ENCODE peak calls at places on chromosomes 4 and X, in seven cellular contexts. F is A549, R is right lobe of liver, T is ovary, E is esophagus squamous epithelium, I is IMR-90, W is thyroid gland. A is an unnamed sample.

GRCh38 chr4:158676076-158676475 is 4.0 kb downstream of the ETFDH start:
- DNase-seq in E (no peak), F (no peak), I (no peak), T (no peak), W (no peak), R (no peak), A (no peak)

GRCh38 chrX:136251042-136251991 is at the start of gene MAP7D3:
- DNase-seq in T (peak; percentile 70), W (peak; percentile 65), R (peak; percentile 68), I (peak; percentile 33), F (peak; percentile 69), E (no peak), A (peak; percentile 18)

GRCh38 chrX:133654801-133655200 is 239.5 kb upstream of the GPC4 start:
- DNase-seq in W (no peak), T (no peak), E (no peak), I (peak; percentile 19), R (no peak), F (no peak), A (no peak)

GRCh38 chrX:13607996-13608365 is 38.6 kb downstream of the EGFL6 start:
- DNase-seq in I (no peak), E (no peak), T (no peak), W (no peak), F (no peak), R (no peak), A (no peak)

GRCh38 chrX:118536687-118537461 is 41.3 kb downstream of the DOCK11 start:
- DNase-seq in R (no peak), F (peak; percentile 31), T (no peak), W (peak; percentile 46), I (peak; percentile 33), E (no peak), A (no peak)

GRCh38 chr4:47530801-47531200 is 45.7 kb downstream of the ATP10D start:
- DNase-seq in F (no peak), I (no peak), W (no peak), R (no peak), T (no peak), E (no peak), A (no peak)

GRCh38 chr4:23888421-23889319 is 1.2 kb downstream of the PPARGC1A start:
- DNase-seq in E (no peak), R (peak; percentile 72), I (peak; percentile 52), T (no peak), W (peak; percentile 57), F (no peak), A (no peak)

GRCh38 chrX:108731144-108731543 is 5.2 kb downstream of the IRS4 start:
- DNase-seq in I (no peak), E (no peak), W (peak; percentile 30), R (no peak), F (no peak), T (no peak), A (no peak)

GRCh38 chrX:118652717-118653116 is 74.7 kb upstream of the IL13RA1 start:
- DNase-seq in E (no peak), F (no peak), T (no peak), R (no peak), I (peak; percentile 58), W (no peak), A (peak; percentile 39)

GRCh38 chr4:94426783-94427182 is 25.0 kb upstream of the PDLIM5 start:
- DNase-seq in E (no peak), T (no peak), F (peak; percentile 17), I (no peak), R (no peak), W (no peak), A (no peak)

GRCh38 chrX:113892401-113892800 is 691.5 kb upstream of the HTR2C start:
- DNase-seq in F (no peak), E (no peak), R (no peak), T (no peak), I (no peak), W (no peak), A (no peak)

GRCh38 chr4:176767183-176767582 is 25.5 kb downstream of the VEGFC start:
- DNase-seq in R (no peak), I (peak; percentile 33), W (no peak), F (no peak), T (no peak), E (no peak), A (no peak)

GRCh38 chrX:106415276-106415895 is 196.4 kb upstream of the RADX start:
- DNase-seq in R (no peak), I (peak; percentile 13), F (peak; percentile 22), W (no peak), T (no peak), E (no peak), A (no peak)

GRCh38 chrX:153474718-153475117 is 4.3 kb upstream of the HAUS7 start:
- DNase-seq in I (peak; percentile 46), E (no peak), F (no peak), R (peak; percentile 52), W (peak; percentile 63), T (peak; percentile 84), A (peak; percentile 23)

GRCh38 chr4:6781561-6781960 is 966 bp upstream of the KIAA0232 start:
- DNase-seq in F (no peak), W (no peak), I (no peak), E (no peak), T (no peak), R (peak; percentile 42), A (no peak)

GRCh38 chr4:6781113-6781512 is 1.4 kb upstream of the KIAA0232 start:
- DNase-seq in W (peak; percentile 68), I (no peak), R (peak; percentile 43), T (no peak), F (no peak), E (no peak), A (peak; percentile 79)

GRCh38 chr4:6783111-6783981 is 819 bp downstream of the KIAA0232 start:
- DNase-seq in E (no peak), W (peak; percentile 90), R (peak; percentile 96), T (peak; percentile 93), I (peak; percentile 79), F (peak; percentile 78), A (peak; percentile 91)

GRCh38 chr4:6782846-6783110 is 251 bp downstream of the KIAA0232 start:
- DNase-seq in I (no peak), T (no peak), R (no peak), F (no peak), E (no peak), W (no peak), A (no peak)

DNA sequence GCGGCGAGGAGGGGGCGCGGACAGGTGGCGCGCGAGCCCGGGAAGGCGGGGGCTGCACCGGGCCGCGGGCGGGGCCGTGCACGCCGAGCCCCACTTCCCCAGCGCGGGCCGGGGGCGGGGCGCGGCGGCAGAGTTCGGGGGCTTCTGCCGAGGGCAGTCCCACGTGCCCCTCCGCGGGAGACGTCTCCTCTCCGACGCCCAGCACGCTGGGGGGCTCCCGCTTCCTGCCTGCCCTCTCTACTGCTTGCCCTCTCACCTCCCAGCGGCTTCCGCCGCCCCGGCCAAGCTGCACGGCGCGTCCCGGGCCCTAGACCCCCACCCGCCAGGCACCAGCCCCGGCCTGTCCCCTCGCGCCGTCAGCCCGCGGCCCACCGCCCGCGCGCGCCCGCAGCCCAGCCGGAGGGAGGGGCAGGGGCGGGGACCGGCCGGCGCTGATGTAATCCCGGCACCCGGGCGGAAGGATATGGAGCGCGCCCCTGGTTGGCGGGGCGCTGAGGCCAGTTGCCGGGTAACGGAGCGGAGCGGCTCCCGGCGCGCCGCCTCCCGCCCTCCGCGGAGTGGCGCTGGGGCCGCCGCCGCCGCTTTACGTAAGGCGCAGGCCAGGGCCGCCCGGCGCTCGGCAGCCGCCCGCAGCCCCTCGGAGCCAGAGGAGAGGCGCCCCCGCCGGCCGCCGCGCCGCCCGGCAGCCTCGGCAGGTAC is at the start of gene KIAA0232:
- DNase-seq in I (peak; percentile 93), F (peak; percentile 91), T (peak; percentile 95), R (peak; percentile 96), E (peak; percentile 39), W (peak; percentile 91), A (peak; percentile 93)
- TF ChIP-seq POLR2A in I (peak; percentile 67), F (peak; percentile 25), T (peak; percentile 88), R (peak; percentile 93), E (no peak), W (peak; percentile 97), A (peak; percentile 78)

GRCh38 chr4:77174426-77174825 is 17.4 kb downstream of the CCNG2 start:
- DNase-seq in W (no peak), F (no peak), I (peak; percentile 50), T (no peak), R (no peak), E (no peak), A (no peak)
- TF ChIP-seq CTCF in W (no peak), F (no peak), I (no peak), T (no peak), R (no peak), E (no peak), A (no peak)

DNA sequence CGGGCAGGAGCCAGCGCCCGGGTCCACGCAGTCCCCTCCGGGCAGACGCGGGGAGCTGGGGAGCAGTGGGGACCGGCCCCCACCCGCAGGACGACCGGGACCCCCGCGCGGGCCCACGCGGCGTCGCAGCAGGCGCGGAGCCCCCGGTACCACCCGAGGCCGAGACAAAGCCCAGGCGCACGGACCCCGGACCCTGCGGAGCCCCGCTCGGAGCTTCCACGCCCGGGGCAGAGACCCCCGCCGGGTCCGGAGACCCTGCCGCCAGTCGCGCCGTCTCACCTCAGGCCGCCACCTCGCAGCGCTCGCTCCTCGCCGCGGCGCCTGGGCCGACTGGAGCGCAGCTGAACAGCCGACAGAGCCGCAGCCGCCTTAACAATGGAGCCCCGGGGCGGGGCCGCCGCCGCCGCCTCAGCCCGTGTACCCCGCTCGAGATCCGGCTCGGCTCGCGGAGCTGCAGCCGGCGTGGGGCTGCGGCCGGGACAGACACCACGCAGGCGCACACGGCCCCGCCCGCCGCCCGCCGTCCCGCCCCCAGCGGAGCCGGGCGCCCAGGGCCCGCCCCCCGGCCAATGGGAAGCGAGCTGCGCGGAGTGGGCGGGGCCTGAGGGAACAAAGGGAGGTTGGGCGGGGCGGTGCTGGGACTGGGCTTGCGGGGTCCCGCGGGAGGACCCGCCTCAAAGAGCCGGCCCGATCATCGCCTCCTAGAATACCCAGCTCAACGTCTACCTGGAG is at the start of gene AFAP1:
- DNase-seq in I (peak; percentile 76), W (peak; percentile 88), R (peak; percentile 84), F (peak; percentile 69), T (peak; percentile 92), E (no peak), A (peak; percentile 84)
- TF ChIP-seq POLR2A in I (peak; percentile 90), W (peak; percentile 91), R (peak; percentile 63), F (peak; percentile 26), T (peak; percentile 70), E (no peak), A (peak; percentile 83)

GRCh38 chr4:7959066-7959465 is 19.4 kb upstream of the AFAP1 start:
- DNase-seq in T (peak; percentile 19), E (no peak), I (no peak), W (no peak), F (no peak), R (no peak), A (no peak)
- TF ChIP-seq CTCF in T (no peak), E (no peak), I (peak; percentile 16), W (no peak), F (no peak), R (no peak), A (no peak)

DNA sequence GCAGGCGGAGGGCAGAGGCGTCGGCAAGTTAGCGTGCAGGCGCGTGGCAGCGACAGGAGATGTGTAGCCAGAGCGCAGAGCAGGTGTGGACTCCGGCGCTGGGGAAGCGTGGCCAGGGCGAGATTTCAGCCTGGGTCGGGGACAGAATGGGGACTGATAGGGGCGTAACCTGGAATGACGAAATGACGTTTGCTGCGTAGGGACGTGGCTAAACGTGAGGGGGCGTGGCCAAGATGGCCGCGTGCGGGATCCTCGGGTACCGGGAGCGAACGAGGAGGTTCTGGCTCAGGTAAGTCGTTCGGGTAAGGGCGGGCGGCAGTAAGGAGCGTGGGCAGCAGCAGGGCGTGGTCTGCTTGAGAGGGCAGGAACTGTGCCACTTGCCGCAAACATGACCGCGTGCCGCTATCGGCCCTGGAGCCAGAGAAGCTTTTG is 10.9 kb upstream of the CLTRN start:
- DNase-seq in E (peak; percentile 74), T (peak; percentile 92), F (peak; percentile 86), R (peak; percentile 80), I (no peak), W (peak; percentile 80), A (peak; percentile 68)
- TF ChIP-seq POLR2A in E (no peak), T (peak; percentile 38), F (peak; percentile 60), R (no peak), I (peak; percentile 25), W (peak; percentile 33), A (peak; percentile 41)

A was measured in prostate gland.